ENCODE peak calls at places on chromosomes 11 and 22, in nine cellular contexts. N, O, X, F, J, I, C, U and L are unnamed samples.

GRCh38 chr11:11036185-11037161 is 178.6 kb upstream of the ZBED5 start:
- DNase-seq in C (peak), F (peak), O (no peak), N (peak), U (peak), I (peak), X (peak), J (peak), L (peak)

GRCh38 chr11:59216654-59217640 is 4.2 kb upstream of the MPEG1 start:
- DNase-seq in O (peak), U (peak), I (peak), X (no peak), F (no peak), N (no peak), J (no peak), C (no peak), L (no peak)

GRCh38 chr11:43806976-43807375 is 73.7 kb upstream of the ALKBH3 start:
- DNase-seq in J (no peak), N (no peak), I (no peak), X (no peak), O (no peak), F (no peak), U (no peak), C (no peak), L (no peak)

GRCh38 chr11:111946499-111946898 is 9.4 kb downstream of the DIXDC1 start:
- DNase-seq in I (peak), J (no peak), O (no peak), X (no peak), C (no peak), N (no peak), U (no peak), F (no peak), L (no peak)

GRCh38 chr11:1123970-1124369 is 33.8 kb upstream of the MUC5AC start:
- DNase-seq in I (no peak), O (no peak), J (no peak), C (no peak), X (no peak), U (no peak), F (no peak), N (no peak), L (no peak)

GRCh38 chr11:21988477-21988876 is 204.4 kb upstream of the ANO5 start:
- DNase-seq in I (no peak), J (no peak), X (no peak), O (no peak), C (peak), U (no peak), N (no peak), F (no peak), L (no peak)

GRCh38 chr11:88231894-88232482 is 56.7 kb upstream of the RAB38 start:
- DNase-seq in N (peak), C (peak), X (no peak), O (peak), U (peak), F (no peak), J (no peak), I (no peak), L (no peak)

GRCh38 chr22:33049125-33049729 is 9.0 kb downstream of the SYN3 start:
- DNase-seq in I (peak), F (peak), C (peak), X (no peak), J (peak), N (peak), U (peak), O (peak), L (peak)

GRCh38 chr11:35980646-35981402 is 37.0 kb downstream of the LDLRAD3 start:
- DNase-seq in C (no peak), U (peak), O (no peak), F (no peak), I (no peak), X (no peak), N (no peak), J (no peak), L (no peak)

GRCh38 chr22:40401532-40401931 is 31.1 kb downstream of the SGSM3 start:
- DNase-seq in I (peak), C (no peak), X (no peak), U (no peak), F (no peak), O (no peak), J (no peak), N (no peak), L (no peak)

GRCh38 chr22:27108425-27109114 is 451.2 kb downstream of the MIAT start:
- DNase-seq in U (no peak), F (no peak), O (no peak), X (no peak), I (peak), N (no peak), J (no peak), C (no peak), L (no peak)

GRCh38 chr11:64000026-64000739 is 13.9 kb downstream of the OTUB1 start:
- DNase-seq in C (no peak), X (no peak), F (no peak), I (peak), J (no peak), O (no peak), N (no peak), U (peak), L (no peak)